ENCODE peak calls at places on chromosomes 7 and 10, in five cellular contexts. E, O, J, H and W are unnamed samples.

GRCh38 chr10:103651783-103652476 is 158.4 kb downstream of the NEURL1 start:
- DNase-seq in E (no peak), O (no peak), J (no peak), H (peak), W (no peak)

GRCh38 chr10:120433176-120433575 is 23.9 kb upstream of the PLPP4 start:
- DNase-seq in E (no peak), O (no peak), J (no peak), H (no peak), W (no peak)

GRCh38 chr10:98425511-98426352 is 10.8 kb upstream of the PYROXD2 start:
- DNase-seq in E (peak), O (peak), J (no peak), H (no peak), W (peak)

GRCh38 chr10:78416031-78416800 is 382.6 kb downstream of the RPS24 start:
- DNase-seq in E (no peak), O (peak), J (peak), H (no peak), W (peak)

GRCh38 chr10:129541208-129541607 is 74.2 kb downstream of the MGMT start:
- DNase-seq in E (no peak), O (no peak), J (no peak), H (no peak), W (no peak)

GRCh38 chr10:121553455-121553854 is 44.8 kb downstream of the FGFR2 start:
- DNase-seq in E (no peak), O (no peak), J (no peak), H (no peak), W (no peak)

GRCh38 chr10:42975005-42975493 is 101.8 kb upstream of the RET start:
- DNase-seq in E (no peak), O (no peak), J (peak), H (peak), W (no peak)

GRCh38 chr10:97788552-97789442 is 17.0 kb upstream of the SFRP5 start:
- DNase-seq in E (no peak), O (no peak), J (peak), H (peak), W (no peak)

GRCh38 chr7:5703572-5704533 is 77.6 kb downstream of the RNF216 start:
- DNase-seq in E (no peak), O (no peak), J (no peak), H (no peak), W (no peak)

GRCh38 chr10:51422311-51423120 is 276.9 kb downstream of the CSTF2T start:
- DNase-seq in E (peak), O (peak), J (peak), H (peak), W (peak)

GRCh38 chr10:125141860-125142484 is 18.4 kb downstream of the CTBP2 start:
- DNase-seq in E (no peak), O (no peak), J (no peak), H (no peak), W (no peak)

DNA sequence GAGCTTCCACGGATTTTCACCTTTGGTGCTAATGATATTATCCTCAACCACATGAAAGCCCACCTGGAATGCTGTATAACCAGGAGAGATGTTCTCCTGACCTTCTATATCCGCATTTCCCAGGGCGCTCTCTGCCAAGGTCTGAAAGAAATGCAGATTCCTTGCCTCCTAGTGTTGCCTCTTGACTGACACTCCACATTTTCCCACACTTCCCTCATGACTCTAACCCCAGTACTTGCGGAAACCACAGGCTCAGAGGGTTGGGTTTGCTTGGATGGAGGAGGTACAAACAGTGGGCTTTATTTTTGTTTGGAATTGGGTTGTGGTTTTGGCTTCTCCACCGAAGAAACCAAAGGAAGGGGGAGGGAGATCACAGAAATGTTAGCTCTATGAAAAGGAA is 222.9 kb upstream of the CELF2 start:
- DNase-seq in E (no peak), O (peak), J (no peak), H (no peak), W (peak)
- TF ChIP-seq CTCF in E (no peak), O (no peak), J (no peak), H (no peak), W (no peak)

DNA sequence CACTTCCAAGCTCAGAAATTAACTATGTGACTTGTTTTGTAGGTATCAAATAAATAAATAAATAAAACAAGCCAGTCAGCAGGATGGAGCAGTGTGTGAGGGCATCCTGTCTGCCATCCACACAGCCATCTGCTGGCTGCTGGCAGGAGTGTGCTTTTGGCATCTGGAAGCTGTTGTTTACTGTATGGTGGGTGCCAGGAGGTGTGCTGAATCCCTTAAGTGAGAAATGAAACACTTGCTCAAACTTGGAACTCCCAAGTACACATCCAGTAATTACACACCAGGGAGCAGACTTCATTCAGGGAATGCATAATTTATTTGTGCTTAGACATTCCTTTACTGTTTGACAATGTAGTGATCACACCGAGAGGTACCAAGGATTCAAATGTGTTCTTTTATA is 16.9 kb upstream of the TAX1BP1 start:
- DNase-seq in E (peak), O (peak), J (no peak), H (no peak), W (peak)
- TF ChIP-seq CTCF in E (no peak), O (peak), J (no peak), H (no peak), W (peak)

DNA sequence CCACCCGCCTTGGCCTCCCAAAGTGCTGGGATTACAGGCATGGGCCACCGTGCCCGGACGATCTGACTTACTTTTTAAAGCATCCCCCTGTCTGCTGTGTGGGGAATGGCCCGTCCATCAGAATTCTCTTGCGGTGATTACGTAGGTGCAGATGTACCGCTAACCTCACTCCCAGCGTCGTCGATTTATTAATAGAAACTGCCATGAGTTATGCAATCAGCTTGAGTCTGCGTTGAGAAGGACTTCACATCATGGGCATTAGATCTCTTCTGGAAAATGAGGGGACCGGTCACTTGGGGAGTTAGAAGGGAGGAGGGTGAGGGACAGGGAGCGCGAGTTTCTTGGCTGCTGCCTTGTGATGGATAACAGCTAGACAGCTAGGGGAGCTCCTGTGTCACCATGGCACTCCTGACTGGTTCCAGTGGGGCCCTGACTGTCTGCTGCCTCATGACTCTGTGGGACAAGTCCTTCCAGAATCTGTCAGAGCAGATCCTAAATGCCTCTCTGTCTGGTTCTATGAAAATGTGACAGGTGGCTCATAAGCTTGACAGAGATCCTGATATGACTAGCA is 35.2 kb downstream of the POR start:
- DNase-seq in E (no peak), O (no peak), J (peak), H (no peak), W (no peak)
- TF ChIP-seq CTCF in E (no peak), O (no peak), J (no peak), H (no peak), W (no peak)

GRCh38 chr10:73785221-73785720 is at the start of gene ZSWIM8:
- DNase-seq in E (peak), O (peak), J (peak), H (peak), W (peak)
- TF ChIP-seq CTCF in E (no peak), O (peak), J (no peak), H (no peak), W (no peak)

GRCh38 chr10:70652761-70653657 is 19.3 kb upstream of the ADAMTS14 start:
- DNase-seq in E (no peak), O (no peak), J (peak), H (peak), W (peak)
- TF ChIP-seq CTCF in E (no peak), O (no peak), J (no peak), H (no peak), W (no peak)

DNA sequence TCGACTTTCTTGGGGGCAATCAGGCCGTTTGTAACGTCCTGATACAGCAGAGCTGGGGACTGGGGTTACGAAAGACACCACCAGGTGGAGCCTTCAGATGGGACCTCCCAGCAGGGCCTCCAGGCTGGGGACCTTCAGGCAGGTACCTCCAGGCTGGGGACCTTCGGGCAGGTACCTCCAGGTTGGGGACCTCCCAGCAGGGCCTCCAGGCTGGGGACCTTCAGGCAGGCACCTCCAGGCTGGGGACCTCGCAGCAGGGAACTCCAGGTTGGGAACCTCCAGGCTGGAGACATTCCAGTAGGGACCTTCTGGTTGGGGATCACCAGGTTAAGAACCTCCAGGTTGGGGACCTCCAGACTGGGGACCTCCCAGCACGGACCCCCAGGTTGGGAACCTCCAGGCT is 23.5 kb upstream of the GPR146 start:
- DNase-seq in E (no peak), O (no peak), J (no peak), H (no peak), W (no peak)
- TF ChIP-seq CTCF in E (no peak), O (no peak), J (peak), H (no peak), W (peak)

DNA sequence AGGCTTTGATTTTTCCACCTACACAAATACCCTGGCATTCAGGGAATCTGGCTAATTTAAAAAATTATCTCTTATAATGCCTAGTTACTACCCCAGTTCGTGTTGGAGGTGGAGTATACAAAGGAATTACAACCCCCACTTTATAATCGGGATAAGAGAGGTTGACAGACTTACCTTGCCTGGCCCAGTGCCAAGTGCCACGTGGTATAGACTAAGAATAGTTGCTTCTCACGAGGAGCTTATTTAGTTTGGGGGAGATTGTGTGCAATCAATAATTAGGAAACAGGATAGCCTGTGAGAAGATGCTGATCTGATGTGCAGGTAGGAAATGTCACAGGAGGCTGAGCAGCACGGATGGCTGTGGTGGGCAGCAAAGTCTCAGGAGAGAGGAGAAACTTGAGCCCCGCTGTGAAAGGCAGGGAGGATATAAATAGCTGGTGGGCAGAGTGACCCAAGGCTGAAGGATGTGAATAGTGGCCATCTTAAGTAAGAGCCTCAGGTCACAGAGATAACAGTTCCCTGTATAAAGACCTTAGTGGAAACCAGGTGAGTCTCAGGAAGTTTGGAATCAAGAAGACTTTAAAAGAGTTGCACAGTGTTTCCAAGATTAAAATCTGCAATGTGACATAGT is 11.3 kb upstream of the ATXN7L1 start:
- DNase-seq in E (no peak), O (no peak), J (peak), H (no peak), W (peak)
- TF ChIP-seq CTCF in E (no peak), O (no peak), J (no peak), H (no peak), W (no peak)

GRCh38 chr10:132454296-132455198 is 57.5 kb downstream of the PWWP2B start:
- DNase-seq in E (no peak), O (no peak), J (no peak), H (no peak), W (no peak)

GRCh38 chr10:132452216-132452650 is 55.2 kb downstream of the PWWP2B start:
- DNase-seq in E (no peak), O (no peak), J (no peak), H (peak), W (no peak)

GRCh38 chr10:132451506-132452215 is 54.7 kb downstream of the PWWP2B start:
- DNase-seq in E (no peak), O (peak), J (no peak), H (peak), W (peak)

GRCh38 chr10:132452651-132453469 is 55.9 kb downstream of the PWWP2B start:
- DNase-seq in E (peak), O (peak), J (peak), H (peak), W (peak)

DNA sequence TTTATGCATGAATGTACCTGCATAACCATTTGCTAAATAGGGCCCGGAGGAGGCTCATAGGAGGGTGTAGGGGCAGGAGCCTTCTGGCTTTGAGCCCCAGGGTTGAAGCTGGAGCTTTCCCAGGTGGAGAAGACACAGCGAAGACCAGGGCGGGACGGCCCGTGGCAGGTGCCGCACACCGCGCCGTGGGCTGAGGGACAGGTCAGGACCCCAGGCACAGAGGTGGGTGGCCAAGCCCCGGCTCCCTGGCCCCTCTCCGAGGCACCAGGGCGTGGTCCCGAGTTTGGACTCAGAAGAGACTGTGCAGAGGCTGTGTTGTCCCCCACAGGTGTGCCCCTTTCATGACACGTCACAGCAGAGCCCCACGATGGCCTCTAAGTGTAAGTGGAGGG is 56.5 kb downstream of the PWWP2B start:
- DNase-seq in E (no peak), O (no peak), J (no peak), H (no peak), W (no peak)
- TF ChIP-seq CTCF in E (peak), O (no peak), J (no peak), H (no peak), W (no peak)